ENCODE peak calls at places on chromosomes 2 and 18, in six cellular contexts. T is dorsolateral prefrontal cortex; N is body of pancreas; P is ascending aorta; Y is effector memory CD4-positive, alpha-beta T cell; V is upper lobe of right lung. M is an unnamed sample.

GRCh38 chr2:129872438-129872837 is 107.0 kb upstream of the RAB6C start:
- DNase-seq in T (no peak), P (no peak), N (no peak), Y (no peak), V (no peak), M (no peak)

GRCh38 chr18:24878289-24878688 is 417.9 kb downstream of the HRH4 start:
- DNase-seq in T (no peak), Y (no peak), P (no peak), V (no peak), N (no peak), M (no peak)

GRCh38 chr2:207257291-207258190 is 91.8 kb upstream of the KLF7 start:
- DNase-seq in T (no peak), P (no peak), N (no peak), Y (no peak), V (no peak), M (no peak)

GRCh38 chr2:177983183-177983788 is 89.3 kb downstream of the PDE11A start:
- DNase-seq in Y (no peak), N (peak), T (no peak), P (no peak), V (no peak), M (no peak)

GRCh38 chr18:31685097-31686082 is 1.0 kb upstream of the B4GALT6 start:
- DNase-seq in V (peak), Y (peak), N (peak), T (peak), P (peak), M (peak)

GRCh38 chr2:148842050-148842449 is 33.0 kb upstream of the KIF5C start:
- DNase-seq in V (no peak), P (no peak), N (no peak), Y (no peak), T (no peak), M (no peak)

GRCh38 chr2:233156001-233156400 is 95.5 kb upstream of the ATG16L1 start:
- DNase-seq in Y (no peak), T (no peak), N (no peak), P (no peak), V (no peak), M (no peak)

GRCh38 chr2:239400000-239400831 is 604 bp downstream of the HDAC4 start:
- DNase-seq in T (no peak), N (no peak), P (peak), V (peak), Y (no peak), M (no peak)

GRCh38 chr2:240789501-240790369 is 30.3 kb downstream of the KIF1A start:
- DNase-seq in P (no peak), N (no peak), Y (no peak), T (peak), V (peak), M (peak)

GRCh38 chr2:11775384-11775783 is 29.0 kb downstream of the LPIN1 start:
- DNase-seq in P (no peak), V (no peak), T (no peak), Y (no peak), N (no peak), M (no peak)

GRCh38 chr18:76259726-76260125 is 235.3 kb downstream of the ZNF516 start:
- DNase-seq in P (no peak), V (no peak), N (no peak), Y (no peak), T (no peak), M (no peak)

GRCh38 chr2:59339121-59339836 is 1098.2 kb upstream of the FANCL start:
- DNase-seq in T (no peak), N (no peak), V (no peak), P (no peak), Y (no peak), M (no peak)

GRCh38 chr2:1972428-1972827 is 228.1 kb upstream of the PXDN start:
- DNase-seq in N (no peak), T (peak), P (no peak), Y (no peak), V (no peak), M (no peak)

GRCh38 chr2:29329899-29330298 is 214.7 kb downstream of the CLIP4 start:
- DNase-seq in V (no peak), P (no peak), Y (no peak), N (no peak), T (no peak), M (no peak)

GRCh38 chr2:234025475-234025874 is 25.0 kb upstream of the SPP2 start:
- DNase-seq in T (no peak), Y (no peak), N (no peak), P (no peak), V (no peak), M (no peak)

GRCh38 chr2:227576812-227577211 is 21.9 kb upstream of the SCYGR2 start:
- DNase-seq in N (no peak), V (no peak), Y (no peak), P (no peak), T (no peak), M (no peak)

GRCh38 chr2:222033541-222033940 is 265.3 kb downstream of the PAX3 start:
- DNase-seq in Y (no peak), T (no peak), N (no peak), P (no peak), V (no peak), M (no peak)

GRCh38 chr2:190451561-190452176 is 43.5 kb downstream of the MFSD6 start:
- DNase-seq in Y (no peak), P (no peak), N (no peak), T (no peak), V (no peak), M (no peak)

GRCh38 chr2:166750624-166751023 is 137.7 kb upstream of the XIRP2 start:
- DNase-seq in P (no peak), V (no peak), Y (no peak), N (no peak), T (no peak), M (no peak)

GRCh38 chr2:148875387-148876051 is 492 bp downstream of the KIF5C start:
- DNase-seq in Y (no peak), T (no peak), N (no peak), P (no peak), V (no peak), M (no peak)

GRCh38 chr2:6863792-6864191 is 1.9 kb downstream of the CMPK2 start:
- DNase-seq in V (no peak), Y (no peak), N (no peak), T (no peak), P (no peak), M (no peak)

GRCh38 chr2:6148887-6149286 is 456.7 kb downstream of the SOX11 start:
- DNase-seq in Y (no peak), P (no peak), T (no peak), V (no peak), N (no peak), M (no peak)

GRCh38 chr2:193076995-193077394 is 882.3 kb upstream of the TMEFF2 start:
- DNase-seq in P (no peak), Y (no peak), N (no peak), T (no peak), V (no peak), M (no peak)

GRCh38 chr2:180905002-180905401 is 75.4 kb upstream of the UBE2E3 start:
- DNase-seq in V (no peak), N (no peak), T (no peak), P (no peak), Y (no peak), M (no peak)

GRCh38 chr2:3584076-3584475 is 9.0 kb downstream of the RPS7 start:
- DNase-seq in N (no peak), P (no peak), Y (no peak), T (no peak), V (no peak), M (no peak)
- H3K4me3 ChIP-seq in N (no peak), P (no peak), Y (no peak), T (no peak), V (no peak), M (no peak)

GRCh38 chr18:754666-755065 is 42.2 kb upstream of the ENOSF1 start:
- DNase-seq in T (no peak), N (no peak), Y (no peak), V (no peak), P (no peak), M (no peak)
- H3K27ac ChIP-seq in T (no peak), N (no peak), Y (no peak), V (no peak), P (no peak), M (no peak)

DNA sequence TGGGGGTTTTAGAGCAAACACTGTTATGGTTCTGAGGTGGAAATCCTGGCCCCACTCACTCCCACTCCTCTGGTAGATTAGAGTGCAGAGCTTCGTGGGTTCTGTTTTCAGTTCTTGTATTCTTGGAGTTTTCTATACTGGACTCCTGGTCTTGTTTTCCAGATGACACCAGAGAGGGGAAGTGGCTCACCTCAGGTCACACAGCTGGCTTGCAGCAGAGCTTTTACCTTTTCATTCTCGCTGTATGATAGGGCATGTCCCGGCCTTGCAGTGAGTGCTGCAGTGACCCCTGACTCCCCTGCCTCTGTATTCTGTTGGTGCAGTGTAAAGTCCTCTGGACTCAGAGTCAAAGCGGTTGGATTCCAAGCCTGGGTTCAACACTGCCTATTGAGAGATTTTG is 148.9 kb upstream of the MEX3C start:
- DNase-seq in Y (no peak), T (no peak), N (no peak), P (no peak), V (no peak), M (no peak)
- H3K4me3 ChIP-seq in Y (no peak), T (no peak), N (no peak), P (no peak), V (no peak), M (no peak)

DNA sequence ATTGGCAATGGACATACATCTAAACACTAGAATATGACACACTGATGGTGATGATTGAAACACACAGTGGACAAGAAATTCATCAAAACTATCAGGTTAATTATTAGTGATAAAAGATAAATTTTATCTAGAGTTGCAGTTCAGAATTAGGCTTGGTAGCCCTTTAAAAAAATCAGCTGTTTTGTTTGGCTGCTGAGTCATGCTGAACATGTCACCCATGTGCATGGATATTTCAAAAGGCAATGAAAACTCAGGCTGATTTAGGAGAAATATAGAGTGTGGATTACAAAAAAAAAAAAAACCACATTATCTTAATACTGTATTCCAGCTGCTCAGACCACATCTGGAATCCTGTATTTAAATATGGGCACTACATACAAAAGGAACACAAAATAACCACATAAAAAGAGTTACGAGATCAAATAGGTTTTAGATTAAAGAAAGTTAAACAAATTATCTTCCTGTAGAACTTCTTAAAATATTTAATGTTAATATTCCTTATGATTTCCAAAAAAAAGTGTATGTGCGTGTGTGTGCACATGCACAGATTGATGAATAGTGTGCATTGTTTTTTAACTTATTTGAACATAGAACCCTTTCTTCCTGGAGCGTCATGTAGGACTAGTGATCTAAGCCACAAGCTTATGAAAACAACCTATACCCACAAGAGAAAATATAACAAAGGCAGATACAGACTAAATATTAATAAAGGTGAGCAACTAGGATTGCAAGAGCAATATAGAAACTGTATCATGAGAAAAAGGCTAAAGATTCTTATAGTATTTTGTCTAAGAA is 186.2 kb downstream of the STK39 start:
- DNase-seq in V (no peak), N (no peak), T (no peak), Y (no peak), P (no peak), M (no peak)
- H3K27ac ChIP-seq in V (no peak), N (no peak), T (no peak), Y (no peak), P (no peak), M (no peak)

DNA sequence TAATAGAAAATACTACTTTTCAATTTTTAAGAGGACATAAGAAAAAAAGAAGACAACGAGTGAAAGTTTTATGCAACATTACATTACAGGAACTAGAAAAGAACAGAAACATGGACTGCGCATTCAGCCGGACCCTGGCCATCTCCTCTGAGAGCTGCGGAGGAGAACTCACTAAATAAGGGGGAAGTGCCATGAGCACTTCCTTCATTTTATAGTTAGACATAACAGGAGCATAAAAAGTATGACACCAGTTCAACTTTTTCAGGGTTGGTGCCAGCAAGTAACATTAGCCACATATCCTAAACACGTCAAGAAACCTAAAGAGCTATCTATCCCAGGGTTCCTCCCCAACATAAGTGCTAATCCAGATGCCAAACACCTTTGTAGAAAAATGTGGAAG is 78.0 kb upstream of the SERTAD2 start:
- DNase-seq in T (no peak), P (no peak), V (no peak), N (no peak), Y (no peak), M (no peak)
- H3K4me3 ChIP-seq in T (no peak), P (no peak), V (no peak), N (no peak), Y (no peak), M (no peak)

GRCh38 chr2:19743641-19744040 is 158.1 kb downstream of the TTC32 start:
- DNase-seq in N (no peak), Y (no peak), P (peak), T (no peak), V (no peak), M (no peak)
- H3K27ac ChIP-seq in N (no peak), Y (no peak), P (peak), T (no peak), V (no peak), M (no peak)

DNA sequence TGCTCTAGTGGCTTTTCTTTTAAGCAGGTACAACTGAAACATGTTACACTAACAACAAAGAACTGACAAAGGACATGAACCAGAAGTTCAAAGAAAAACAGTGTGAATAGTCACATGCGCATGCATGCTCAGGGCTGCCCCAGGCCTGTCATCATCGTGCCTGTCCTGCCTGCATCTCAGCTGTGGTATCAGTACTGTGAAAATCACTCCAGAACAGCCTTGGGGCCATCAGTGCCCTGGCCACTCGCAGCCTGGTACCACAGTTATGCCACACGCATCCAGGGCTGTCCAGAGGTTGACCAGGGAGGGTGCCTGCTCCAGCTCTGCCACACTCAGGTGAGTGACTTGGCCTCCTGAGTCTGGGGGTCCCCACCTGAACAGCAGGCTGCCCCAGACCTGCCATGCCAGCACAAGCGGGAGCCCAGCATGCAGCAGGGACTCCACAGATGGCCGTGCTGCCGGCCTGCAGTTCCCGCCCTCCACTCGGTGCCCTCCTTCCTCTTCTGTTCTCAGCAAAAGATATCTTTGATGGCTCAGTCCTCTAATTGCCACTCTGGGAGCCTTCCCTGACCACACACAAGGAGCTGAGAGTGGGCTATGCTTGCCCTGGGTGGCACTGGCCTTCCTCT is 12.3 kb downstream of the LIMS2 start:
- DNase-seq in N (no peak), V (peak), P (peak), Y (no peak), T (no peak), M (peak)
- H3K4me3 ChIP-seq in N (no peak), V (no peak), P (peak), Y (no peak), T (no peak), M (peak)

DNA sequence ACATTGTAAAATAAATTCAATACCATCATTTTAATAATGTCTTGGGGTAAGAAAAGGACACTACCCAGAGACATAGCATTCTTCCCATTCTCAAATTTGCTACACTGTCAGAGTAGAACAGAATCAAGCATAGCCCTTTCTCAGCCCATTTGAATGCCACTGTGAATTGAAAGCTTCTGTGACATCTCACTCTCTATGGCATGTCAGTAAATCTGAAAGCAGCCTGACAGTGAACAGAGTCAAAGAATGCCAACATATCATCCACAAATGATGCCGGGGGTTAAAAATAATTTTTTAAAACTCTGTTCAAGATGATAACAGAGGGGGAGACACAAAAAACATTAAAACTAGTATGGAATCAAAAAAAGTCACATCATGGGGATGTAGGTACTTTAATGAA is 17.6 kb downstream of the SUCLG1 start:
- DNase-seq in V (no peak), P (no peak), T (no peak), N (no peak), Y (no peak), M (no peak)
- H3K27ac ChIP-seq in V (no peak), P (no peak), T (peak), N (no peak), Y (no peak), M (no peak)

GRCh38 chr2:9001778-9002177 is 1.7 kb downstream of the MBOAT2 start:
- DNase-seq in P (no peak), Y (no peak), N (no peak), V (no peak), T (no peak), M (no peak)

GRCh38 chr2:9000442-9000841 is 3.0 kb downstream of the MBOAT2 start:
- DNase-seq in N (no peak), V (no peak), P (no peak), T (no peak), Y (no peak), M (no peak)

GRCh38 chr2:8999802-9000201 is 3.7 kb downstream of the MBOAT2 start:
- DNase-seq in V (no peak), P (no peak), N (no peak), Y (no peak), T (no peak), M (no peak)

GRCh38 chr2:9002313-9002636 is 1.2 kb downstream of the MBOAT2 start:
- DNase-seq in T (no peak), Y (no peak), V (no peak), N (no peak), P (no peak), M (no peak)

DNA sequence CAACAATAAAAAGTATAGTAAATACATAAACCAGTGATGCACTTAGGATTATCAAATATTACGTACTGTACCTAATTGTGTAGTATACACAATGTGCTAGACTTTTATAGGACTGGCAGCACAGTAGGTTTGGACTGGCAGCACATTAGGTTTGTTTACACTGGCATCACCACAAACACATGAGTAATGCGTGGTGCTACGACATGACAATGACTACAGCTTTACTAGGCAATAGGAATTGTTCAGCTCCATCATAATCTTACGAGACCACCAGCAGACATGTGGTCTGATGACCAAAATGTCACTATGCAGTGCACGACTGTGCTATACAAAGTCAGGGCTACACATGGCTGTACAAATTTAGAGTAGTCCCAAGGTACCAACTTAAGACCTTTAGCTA is 2.3 kb downstream of the MBOAT2 start:
- DNase-seq in V (no peak), Y (no peak), P (no peak), N (no peak), T (no peak), M (no peak)
- H3K4me3 ChIP-seq in V (no peak), Y (no peak), P (no peak), N (no peak), T (no peak), M (no peak)

GRCh38 chr2:63034575-63034974 is 16.1 kb upstream of the OTX1 start:
- DNase-seq in V (no peak), Y (no peak), P (no peak), N (no peak), T (no peak), M (no peak)
- H3K27ac ChIP-seq in V (no peak), Y (no peak), P (no peak), N (no peak), T (no peak), M (no peak)

M was measured in lower lobe of right lung.